ENCODE peak calls at places on chromosomes 11 and 22, in five cellular contexts. W is upper lobe of left lung, Z is HepG2, V is GM12878, S is K562. G is an unnamed sample.

GRCh38 chr11:10581481-10582019 is 13.1 kb upstream of the LYVE1 start:
- ATAC-seq in V (no peak), W (peak; percentile 69), Z (no peak), S (peak; percentile 40), G (peak; percentile 69)

GRCh38 chr22:19022755-19023154 is 86.7 kb upstream of the PRODH start:
- ATAC-seq in V (no peak), W (no peak), S (no peak), Z (no peak), G (no peak)

GRCh38 chr11:1889941-1890855 is 1.5 kb downstream of the PRR33 start:
- ATAC-seq in W (no peak), V (peak; percentile 16), Z (no peak), S (peak; percentile 28), G (no peak)

GRCh38 chr11:28730336-28730735 is 622.1 kb downstream of the METTL15 start:
- ATAC-seq in V (no peak), Z (no peak), W (no peak), S (no peak), G (no peak)

GRCh38 chr11:132200303-132200936 is 830.0 kb downstream of the NTM start:
- ATAC-seq in V (no peak), W (peak; percentile 68), Z (no peak), S (no peak), G (no peak)

GRCh38 chr11:77379253-77379652 is 77.8 kb upstream of the GDPD4 start:
- ATAC-seq in Z (peak; percentile 82), S (no peak), W (no peak), V (no peak), G (no peak)

GRCh38 chr11:4086584-4087353 is 7.8 kb upstream of the RRM1 start:
- ATAC-seq in S (no peak), Z (no peak), V (no peak), W (no peak), G (no peak)

GRCh38 chr11:60251485-60252207 is 8.7 kb upstream of the MS4A4E start:
- ATAC-seq in W (no peak), Z (peak; percentile 62), V (peak; percentile 96), S (peak; percentile 87), G (no peak)

GRCh38 chr11:65390099-65390941 is 3.9 kb downstream of the FRMD8 start:
- ATAC-seq in S (no peak), Z (no peak), V (no peak), W (no peak), G (no peak)

GRCh38 chr22:47095395-47096122 is 333.1 kb downstream of the TBC1D22A start:
- ATAC-seq in W (no peak), S (no peak), Z (no peak), V (no peak), G (no peak)

GRCh38 chr22:17451251-17451765 is 82.0 kb downstream of the CECR2 start:
- ATAC-seq in S (no peak), V (peak; percentile 49), W (no peak), Z (no peak), G (no peak)

GRCh38 chr11:77024745-77025144 is 9.5 kb upstream of the B3GNT6 start:
- ATAC-seq in Z (no peak), V (peak; percentile 31), W (no peak), S (no peak), G (no peak)

GRCh38 chr11:69245491-69246345 is 48.2 kb upstream of the MYEOV start:
- ATAC-seq in V (no peak), S (no peak), W (no peak), Z (no peak), G (no peak)

GRCh38 chr11:96736591-96736990 is 346.8 kb downstream of the JRKL start:
- ATAC-seq in Z (no peak), W (no peak), V (no peak), S (no peak), G (no peak)

GRCh38 chr11:73956876-73957653 is 6.2 kb downstream of the DNAJB13 start:
- ATAC-seq in V (peak; percentile 20), S (no peak), Z (no peak), W (peak; percentile 20), G (no peak)

GRCh38 chr11:64762916-64763803 is 3.4 kb upstream of the PYGM start:
- ATAC-seq in W (no peak), S (peak; percentile 16), Z (no peak), V (peak; percentile 14), G (no peak)

GRCh38 chr11:35387341-35387982 is 31.9 kb downstream of the SLC1A2 start:
- ATAC-seq in V (no peak), W (no peak), Z (no peak), S (no peak), G (no peak)

GRCh38 chr11:1852885-1853284 is at the start of gene LSP1:
- ATAC-seq in V (peak; percentile 57), Z (no peak), W (peak; percentile 16), S (no peak), G (no peak)

GRCh38 chr11:77269484-77270123 is 31.9 kb downstream of the GDPD4 start:
- ATAC-seq in Z (no peak), W (no peak), S (no peak), V (peak; percentile 51), G (no peak)

GRCh38 chr11:71940561-71941219 is 11.8 kb downstream of the RNF121 start:
- ATAC-seq in S (no peak), V (no peak), W (no peak), Z (no peak), G (no peak)

GRCh38 chr11:96134622-96135021 is 208.4 kb downstream of the MAML2 start:
- ATAC-seq in Z (no peak), V (peak; percentile 70), S (no peak), W (no peak), G (no peak)

GRCh38 chr11:82855616-82856015 is 44.6 kb downstream of the PRCP start:
- ATAC-seq in V (no peak), Z (no peak), W (no peak), S (no peak), G (no peak)

GRCh38 chr11:7520981-7521487 is 7.2 kb downstream of the PPFIBP2 start:
- ATAC-seq in W (no peak), Z (no peak), V (peak; percentile 78), S (no peak), G (peak; percentile 11)

GRCh38 chr11:75595511-75595910 is 33.5 kb downstream of the SERPINH1 start:
- ATAC-seq in Z (no peak), V (no peak), W (no peak), S (no peak), G (no peak)

GRCh38 chr22:20573176-20573829 is 65.9 kb downstream of the MED15 start:
- ATAC-seq in Z (no peak), S (no peak), V (no peak), W (no peak), G (no peak)

GRCh38 chr11:127651175-127651887 is 650.8 kb upstream of the KIRREL3 start:
- ATAC-seq in Z (no peak), W (no peak), S (no peak), V (no peak), G (no peak)

GRCh38 chr11:73292481-73292880 is 15.6 kb upstream of the ARHGEF17 start:
- ATAC-seq in S (no peak), V (no peak), W (no peak), Z (no peak), G (no peak)

GRCh38 chr11:114607753-114608459 is 12.3 kb upstream of the NXPE4 start:
- ATAC-seq in Z (no peak), V (peak; percentile 12), S (no peak), W (no peak), G (no peak)

GRCh38 chr22:32334640-32335365 is 22.9 kb upstream of the RFPL3 start:
- ATAC-seq in Z (peak; percentile 41), W (no peak), S (no peak), V (no peak), G (no peak)

DNA sequence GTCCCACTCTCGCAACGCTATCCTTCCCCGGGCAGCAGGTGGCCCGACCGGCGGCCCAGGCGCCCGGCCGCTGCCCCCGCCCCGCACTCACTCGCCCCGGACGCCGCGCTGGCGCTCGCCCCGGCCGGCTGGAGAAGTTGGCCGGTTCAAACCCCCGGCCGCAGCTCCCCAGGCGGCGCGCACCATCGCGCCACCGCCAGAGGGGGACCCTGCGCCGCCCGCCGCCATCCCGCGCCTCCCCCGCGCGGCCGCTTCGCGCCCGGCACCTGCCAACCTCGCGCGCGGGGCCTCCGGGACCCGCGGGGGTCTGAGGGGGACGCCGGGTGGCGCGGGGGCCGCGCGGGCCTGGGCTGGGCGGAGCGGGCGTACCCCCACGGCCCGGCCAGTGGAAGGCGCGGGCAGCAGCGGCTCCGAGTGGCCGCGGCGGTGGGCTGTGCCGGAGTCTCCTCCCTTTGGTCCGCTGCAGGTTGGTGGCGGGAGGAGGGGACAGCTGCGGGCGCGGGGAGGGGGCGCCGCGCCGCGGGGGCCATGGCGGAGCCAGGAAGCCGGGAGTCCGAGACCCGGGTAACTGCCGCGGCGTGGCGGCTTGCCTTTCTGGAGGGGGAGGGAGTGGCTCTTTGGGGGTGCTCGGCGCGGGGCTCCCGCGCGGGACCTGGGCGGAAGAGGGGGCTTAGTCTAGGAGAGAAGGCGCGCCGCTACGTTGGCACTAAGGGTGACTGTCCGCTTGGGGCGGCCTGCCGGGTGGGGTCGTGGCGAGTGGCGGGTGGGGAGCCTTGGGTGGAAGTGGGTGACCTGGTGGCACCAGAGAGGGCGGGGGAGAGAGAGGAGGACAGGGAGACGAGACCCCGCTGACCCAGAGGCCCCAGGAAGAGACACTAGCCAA is at the start of the genes MPST and TST:
- ATAC-seq in W (peak; percentile 85), Z (peak; percentile 74), V (peak; percentile 88), S (peak; percentile 77), G (peak; percentile 94)
- TF ChIP-seq POLR2AphosphoS5 in W (peak; percentile 58), Z (peak; percentile 32), V (peak; percentile 54), S (peak; percentile 46), G (peak; percentile 15)

GRCh38 chr11:15988693-15989231 is 367.6 kb downstream of the SOX6 start:
- ATAC-seq in S (peak; percentile 71), V (peak; percentile 82), Z (peak; percentile 65), W (no peak), G (peak; percentile 53)
- TF ChIP-seq CTCF in S (peak; percentile 40), V (peak; percentile 40), Z (peak; percentile 16), W (peak; percentile 24), G (peak; percentile 17)

GRCh38 chr11:117515892-117516291 is 188.2 kb downstream of the CEP164 start:
- ATAC-seq in Z (no peak), V (no peak), W (no peak), S (no peak), G (no peak)
- TF ChIP-seq EP300 in Z (no peak), V (no peak), W (no peak), S (no peak), G (no peak)

DNA sequence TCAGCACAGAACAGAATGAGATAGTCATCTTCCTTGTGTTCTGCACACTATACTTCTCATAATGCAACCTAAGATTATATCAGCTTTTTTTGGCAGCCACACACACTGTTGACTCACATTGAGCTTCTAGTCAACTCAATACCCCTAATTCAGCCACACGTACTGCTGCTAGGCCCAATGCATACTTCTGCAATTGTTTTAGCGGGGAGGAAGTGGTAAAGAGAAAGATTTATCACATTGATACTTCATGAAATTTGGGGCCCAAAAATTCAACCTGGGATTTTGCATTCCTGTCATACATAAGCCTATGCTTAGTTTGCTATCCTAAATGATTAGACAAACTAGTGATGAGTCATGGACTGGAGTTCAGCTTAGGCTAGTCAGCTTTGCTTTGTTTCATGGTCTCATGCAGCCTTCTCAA is 8.6 kb upstream of the UPB1 start:
- ATAC-seq in Z (peak; percentile 83), W (no peak), S (no peak), V (peak; percentile 84), G (no peak)
- TF ChIP-seq POLR2AphosphoS5 in Z (no peak), W (no peak), S (no peak), V (no peak), G (no peak)

G was measured in gastroesophageal sphincter.